ENCODE peak calls at places on chromosomes 3 and 15, in six cellular contexts. B is HepG2, E is GM12878, H is upper lobe of left lung, X is A549, J is K562. F is an unnamed sample.
A peak's percentile ranks its signal among the peaks of the same experiment; 100 is the strongest.

GRCh38 chr3:160184655-160185054 is 40.6 kb upstream of the C3orf80 start:
- ATAC-seq in B (no peak), E (peak; percentile 40), H (no peak), X (no peak), J (no peak), F (peak; percentile 22)

GRCh38 chr15:63922551-63923315 is 89.0 kb upstream of the HERC1 start:
- ATAC-seq in B (no peak), E (no peak), H (no peak), X (no peak), J (no peak), F (no peak)

GRCh38 chr15:87563840-87564239 is 692.7 kb downstream of the NTRK3 start:
- ATAC-seq in B (no peak), E (no peak), H (no peak), X (no peak), J (no peak), F (no peak)

GRCh38 chr3:50274371-50275104 is 4.3 kb upstream of the LSMEM2 start:
- ATAC-seq in B (peak; percentile 4), E (peak; percentile 65), H (peak; percentile 24), X (peak; percentile 70), J (peak; percentile 81), F (peak; percentile 6)

GRCh38 chr15:97648728-97649127 is 311.8 kb upstream of the ARRDC4 start:
- ATAC-seq in B (no peak), E (no peak), H (no peak), X (no peak), J (no peak), F (no peak)

GRCh38 chr3:134432236-134432635 is 53.5 kb downstream of the ANAPC13 start:
- ATAC-seq in B (no peak), E (no peak), H (no peak), X (no peak), J (no peak), F (no peak)

GRCh38 chr15:92429378-92430066 is 35.8 kb downstream of the ST8SIA2 start:
- ATAC-seq in B (no peak), E (no peak), H (no peak), X (peak; percentile 90), J (peak; percentile 84), F (no peak)

GRCh38 chr3:176590722-176591121 is 606.6 kb downstream of the TBL1XR1 start:
- ATAC-seq in B (no peak), E (peak; percentile 66), H (no peak), X (no peak), J (no peak), F (no peak)

GRCh38 chr3:194964809-194965208 is 279.1 kb downstream of the FAM43A start:
- ATAC-seq in B (no peak), E (no peak), H (no peak), X (no peak), J (no peak), F (no peak)

GRCh38 chr15:79425591-79426295 is 6.4 kb upstream of the MINAR1 start:
- ATAC-seq in B (no peak), E (no peak), H (no peak), X (no peak), J (no peak), F (no peak)

GRCh38 chr3:125582707-125583106 is 12.6 kb downstream of the OSBPL11 start:
- ATAC-seq in B (no peak), E (peak; percentile 51), H (no peak), X (no peak), J (peak; percentile 70), F (no peak)

GRCh38 chr3:100535610-100535943 is 43.2 kb downstream of the TMEM45A start:
- ATAC-seq in B (no peak), E (no peak), H (no peak), X (no peak), J (no peak), F (peak; percentile 45)

GRCh38 chr3:177286034-177286433 is 88.8 kb upstream of the TBL1XR1 start:
- ATAC-seq in B (peak; percentile 93), E (no peak), H (no peak), X (peak; percentile 82), J (no peak), F (no peak)

GRCh38 chr15:79027532-79028410 is 62.8 kb downstream of the RASGRF1 start:
- ATAC-seq in B (peak; percentile 28), E (no peak), H (no peak), X (peak; percentile 7), J (peak; percentile 13), F (no peak)

GRCh38 chr3:154023148-154023547 is 98.0 kb upstream of the ARHGEF26 start:
- ATAC-seq in B (peak; percentile 96), E (no peak), H (no peak), X (peak; percentile 84), J (no peak), F (no peak)

GRCh38 chr15:70596354-70597055 is 166.9 kb downstream of the UACA start:
- ATAC-seq in B (peak; percentile 95), E (no peak), H (no peak), X (peak; percentile 95), J (no peak), F (no peak)

GRCh38 chr3:33920511-33920910 is 122.1 kb downstream of the PDCD6IP start:
- ATAC-seq in B (no peak), E (no peak), H (no peak), X (no peak), J (no peak), F (no peak)
- H3K9me3 ChIP-seq in B (no peaks in the 10 kb centered on the region), E (no peaks in the 10 kb centered on the region), H (no peaks in the 10 kb centered on the region), X (no peaks in the 10 kb centered on the region), J (no peaks in the 10 kb centered on the region), F (no peaks in the 10 kb centered on the region)

GRCh38 chr3:64150527-64151238 is 74.6 kb downstream of the PRICKLE2 start:
- ATAC-seq in B (peak; percentile 100), E (no peak), H (peak; percentile 95), X (peak; percentile 98), J (no peak), F (peak; percentile 66)
- TF ChIP-seq EP300 in B (no peak), E (no peak), H (no peak), X (peak; percentile 40), J (no peak), F (peak; percentile 42)

GRCh38 chr15:74615313-74616019 is at the start of gene CLK3:
- ATAC-seq in B (peak; percentile 87), E (peak; percentile 89), H (peak; percentile 90), X (peak; percentile 90), J (peak; percentile 94), F (peak; percentile 91)

GRCh38 chr15:74613953-74614743 is 1.5 kb upstream of the CLK3 start:
- ATAC-seq in B (no peak), E (no peak), H (no peak), X (no peak), J (no peak), F (peak; percentile 1)

GRCh38 chr15:74616996-74617395 is 1.4 kb downstream of the CLK3 start:
- ATAC-seq in B (no peak), E (no peak), H (no peak), X (no peak), J (no peak), F (no peak)

GRCh38 chr15:74614744-74615312 is 808 bp upstream of the CLK3 start:
- ATAC-seq in B (peak; percentile 39), E (peak; percentile 72), H (peak; percentile 84), X (peak; percentile 80), J (peak; percentile 78), F (peak; percentile 84)

GRCh38 chr15:74616020-74616939 is 644 bp downstream of the CLK3 start:
- ATAC-seq in B (peak; percentile 36), E (peak; percentile 3), H (no peak), X (peak; percentile 1), J (peak; percentile 13), F (peak; percentile 0)
- TF ChIP-seq POLR2A in B (no peak), E (peak; percentile 26), H (no peak), X (no peak), J (no peak), F (no peak)

GRCh38 chr15:85453144-85453872 is 72.9 kb downstream of the AKAP13 start:
- ATAC-seq in B (peak; percentile 65), E (no peak), H (peak; percentile 63), X (peak; percentile 42), J (peak; percentile 33), F (no peak)

GRCh38 chr15:85454403-85454802 is 74.0 kb downstream of the AKAP13 start:
- ATAC-seq in B (peak; percentile 59), E (no peak), H (no peak), X (peak; percentile 68), J (no peak), F (no peak)

GRCh38 chr15:85452436-85452835 is 72.0 kb downstream of the AKAP13 start:
- ATAC-seq in B (no peak), E (peak; percentile 7), H (no peak), X (no peak), J (no peak), F (no peak)

GRCh38 chr15:85455851-85456250 is 75.4 kb downstream of the AKAP13 start:
- ATAC-seq in B (no peak), E (no peak), H (no peak), X (no peak), J (no peak), F (no peak)

GRCh38 chr15:85451099-85451700 is 70.8 kb downstream of the AKAP13 start:
- ATAC-seq in B (no peak), E (no peak), H (no peak), X (no peak), J (no peak), F (no peak)
- H3K9me3 ChIP-seq in B (peaks cover 22% of the 10 kb centered on the region), E (peaks cover 23% of the 10 kb centered on the region), H (peaks cover 4% of the 10 kb centered on the region), X (peaks cover 15% of the 10 kb centered on the region), J (no peaks in the 10 kb centered on the region), F (no peaks in the 10 kb centered on the region)

GRCh38 chr3:11613851-11614491 is 29.7 kb downstream of the VGLL4 start:
- ATAC-seq in B (no peak), E (no peak), H (peak; percentile 74), X (no peak), J (no peak), F (no peak)
- TF ChIP-seq EP300 in B (no peak), E (no peak), H (no peak), X (no peak), J (no peak), F (no peak)

GRCh38 chr3:47824541-47825473 is 21.9 kb downstream of the DHX30 start:
- ATAC-seq in B (peak; percentile 99), E (peak; percentile 100), H (peak; percentile 97), X (peak; percentile 100), J (peak; percentile 99), F (peak; percentile 99)
- TF ChIP-seq POLR2A in B (peak; percentile 73), E (peak; percentile 95), H (no peak), X (peak; percentile 54), J (peak; percentile 94), F (no peak)

DNA sequence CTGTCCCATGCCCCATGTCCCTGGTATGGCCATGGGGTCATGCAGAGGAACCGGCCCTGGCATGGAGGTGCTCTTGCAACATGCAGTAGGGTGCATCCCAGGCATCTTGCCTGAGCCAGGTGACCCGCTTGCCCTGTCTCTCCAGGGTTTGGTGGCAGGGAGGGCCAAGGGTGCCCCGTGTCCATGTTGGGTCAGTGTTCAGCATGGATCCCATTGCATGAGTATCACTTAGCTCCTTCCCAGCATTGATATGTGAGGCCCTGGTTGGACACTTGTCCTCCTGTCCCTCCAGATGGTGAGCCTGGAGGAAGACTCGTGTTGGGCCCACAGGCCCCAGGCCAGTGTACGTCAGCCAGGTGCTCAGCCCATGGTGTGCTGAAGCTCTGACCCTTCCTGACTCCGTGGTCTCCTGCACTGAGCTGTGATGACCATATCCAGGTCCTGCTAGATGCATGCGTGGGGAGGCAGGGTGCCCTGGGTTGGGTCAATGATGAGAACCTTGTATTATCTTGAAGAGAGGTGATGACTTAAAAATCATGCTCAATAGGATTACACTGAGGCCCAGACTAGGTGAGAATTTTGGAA is 205.0 kb downstream of the UBE3A start:
- ATAC-seq in B (no peak), E (no peak), H (no peak), X (no peak), J (no peak), F (no peak)
- H3K9me3 ChIP-seq in B (peaks cover 100% of the 10 kb centered on the region), E (no peaks in the 10 kb centered on the region), H (no peaks in the 10 kb centered on the region), X (no peaks in the 10 kb centered on the region), J (no peaks in the 10 kb centered on the region), F (peaks cover 68% of the 10 kb centered on the region)

F was measured in gastroesophageal sphincter.